ENCODE peak calls at places on chromosome 3, in seven cellular contexts. B is NCI-H1694 treated with DMSO at 0.1 percent for 48 hours, O is neural crest cell, E is HEK293T, F is LoVo, Q is esophagus squamous epithelium, X is cardiac muscle cell. U is an unnamed sample.

GRCh38 chr3:64214002-64214696 is 11.1 kb downstream of the PRICKLE2 start:
- DNase-seq in B (no peak), O (no peak), E (no peak), F (peak; percentile 18), Q (no peak), X (no peak), U (peak; percentile 42)

GRCh38 chr3:130529816-130530215 is 12.8 kb downstream of the COL6A6 start:
- DNase-seq in B (no peak), O (no peak), E (no peak), F (no peak), Q (no peak), X (no peak), U (no peak)

GRCh38 chr3:196996454-196997265 is 28.0 kb upstream of the PIGZ start:
- DNase-seq in B (no peak), O (no peak), E (no peak), F (no peak), Q (no peak), X (no peak), U (no peak)

GRCh38 chr3:189981668-189982067 is 139.0 kb downstream of the P3H2 start:
- DNase-seq in B (no peak), O (no peak), E (no peak), F (no peak), Q (no peak), X (no peak), U (no peak)

GRCh38 chr3:140384028-140384771 is 293.7 kb upstream of the TRIM42 start:
- DNase-seq in B (no peak), O (no peak), E (no peak), F (no peak), Q (no peak), X (no peak), U (no peak)

GRCh38 chr3:11226042-11226370 is 46.2 kb upstream of the ATG7 start:
- DNase-seq in B (no peak), O (no peak), E (no peak), F (no peak), Q (no peak), X (no peak), U (no peak)

GRCh38 chr3:45676248-45677044 is 12.8 kb upstream of the SACM1L start:
- DNase-seq in B (no peak), O (no peak), E (no peak), F (no peak), Q (no peak), X (no peak), U (no peak)

GRCh38 chr3:29247088-29247745 is 33.7 kb upstream of the RBMS3 start:
- DNase-seq in B (no peak), O (no peak), E (no peak), F (no peak), Q (no peak), X (no peak), U (no peak)

GRCh38 chr3:79246875-79247274 is 520.9 kb downstream of the ROBO1 start:
- DNase-seq in B (no peak), O (no peak), E (no peak), F (no peak), Q (no peak), X (no peak), U (no peak)

U was measured in SW480.